ENCODE peak calls at places on chromosomes 1 and 21, in six cellular contexts. Z, G, B, V, I and T are unnamed samples.

GRCh38 chr21:21084179-21084578 is 86.0 kb downstream of the NCAM2 start:
- DNase-seq in B (no peak), Z (peak), V (peak), G (no peak), I (no peak), T (no peak)

GRCh38 chr1:94927405-94928175 is 680 bp upstream of the CNN3 start:
- DNase-seq in I (peak), G (peak), V (peak), B (no peak), Z (peak), T (peak)

GRCh38 chr1:1053022-1053421 is 21.1 kb downstream of the RNF223 start:
- DNase-seq in V (no peak), B (no peak), G (no peak), Z (no peak), I (no peak), T (no peak)

GRCh38 chr1:198465201-198466144 is 75.0 kb downstream of the ATP6V1G3 start:
- DNase-seq in B (no peak), G (no peak), Z (peak), V (peak), I (peak), T (peak)

GRCh38 chr1:24413350-24414163 is at the start of gene STPG1:
- DNase-seq in G (peak), Z (peak), I (peak), B (peak), V (peak), T (peak)

GRCh38 chr1:43069481-43070050 is 102.5 kb downstream of the EBNA1BP2 start:
- DNase-seq in I (no peak), Z (no peak), V (no peak), G (peak), B (no peak), T (peak)

GRCh38 chr21:37367301-37367757 is 756 bp downstream of the DYRK1A start:
- DNase-seq in G (no peak), V (no peak), Z (no peak), B (no peak), I (no peak), T (no peak)

GRCh38 chr1:230237805-230238204 is 170.8 kb downstream of the GALNT2 start:
- DNase-seq in G (no peak), V (no peak), I (no peak), Z (no peak), B (no peak), T (no peak)

GRCh38 chr1:37561794-37562132 is 5.0 kb downstream of the DNALI1 start:
- DNase-seq in Z (peak), B (peak), G (peak), I (no peak), V (peak), T (peak)

GRCh38 chr1:200963076-200963475 is 60.4 kb downstream of the KIF21B start:
- DNase-seq in Z (no peak), V (no peak), G (no peak), B (no peak), I (no peak), T (no peak)

GRCh38 chr1:159921700-159922498 is 3.4 kb downstream of the TAGLN2 start:
- DNase-seq in Z (peak), I (no peak), B (no peak), V (peak), G (no peak), T (no peak)

GRCh38 chr1:24864409-24864808 is 65.7 kb downstream of the RUNX3 start:
- DNase-seq in Z (no peak), B (no peak), V (peak), I (no peak), G (no peak), T (no peak)

GRCh38 chr1:15329481-15329815 is 80.2 kb upstream of the EFHD2 start:
- DNase-seq in B (no peak), G (no peak), I (no peak), V (no peak), Z (no peak), T (no peak)

GRCh38 chr1:32651461-32652073 is 559 bp downstream of the RBBP4 start:
- DNase-seq in G (no peak), Z (no peak), I (no peak), V (no peak), B (no peak), T (no peak)

GRCh38 chr1:119595606-119596005 is 52.5 kb downstream of the ZNF697 start:
- DNase-seq in V (no peak), Z (no peak), G (no peak), I (no peak), B (no peak), T (no peak)

GRCh38 chr1:78687315-78687714 is 37.7 kb downstream of the IFI44 start:
- DNase-seq in Z (no peak), G (no peak), I (no peak), V (no peak), B (no peak), T (no peak)

GRCh38 chr1:78688701-78689100 is 39.1 kb downstream of the IFI44 start:
- DNase-seq in V (peak), Z (peak), B (no peak), G (no peak), I (no peak), T (peak)

GRCh38 chr1:78690516-78690915 is 40.9 kb downstream of the IFI44 start:
- DNase-seq in B (no peak), V (no peak), G (no peak), Z (no peak), I (no peak), T (no peak)

GRCh38 chr1:78691995-78692747 is 42.5 kb downstream of the IFI44 start:
- DNase-seq in B (no peak), V (no peak), I (no peak), G (no peak), Z (peak), T (no peak)

GRCh38 chr1:78687914-78688313 is 38.3 kb downstream of the IFI44 start:
- DNase-seq in V (no peak), I (no peak), Z (peak), G (no peak), B (no peak), T (no peak)
- H2BK15ac ChIP-seq in V (no peak), I (no peak), Z (no peak), G (no peak), B (no peak), T (no peak)

GRCh38 chr1:243742814-243743213 is 107.2 kb downstream of the AKT3 start:
- DNase-seq in Z (peak), V (peak), I (no peak), G (no peak), B (no peak), T (no peak)
- H2BK15ac ChIP-seq in Z (no peak), V (no peak), I (no peak), G (no peak), B (no peak), T (no peak)

GRCh38 chr1:186578325-186579016 is 101.8 kb downstream of the PTGS2 start:
- DNase-seq in B (no peak), Z (no peak), I (no peak), V (no peak), G (no peak), T (no peak)

GRCh38 chr1:186577633-186578032 is 102.6 kb downstream of the PTGS2 start:
- DNase-seq in V (no peak), B (no peak), Z (no peak), I (no peak), G (no peak), T (no peak)

GRCh38 chr1:186577201-186577600 is 103.0 kb downstream of the PTGS2 start:
- DNase-seq in Z (no peak), G (no peak), B (no peak), I (no peak), V (no peak), T (no peak)

GRCh38 chr1:186572509-186572908 is 107.7 kb downstream of the PTGS2 start:
- DNase-seq in V (no peak), B (no peak), I (no peak), G (no peak), Z (no peak), T (no peak)

DNA sequence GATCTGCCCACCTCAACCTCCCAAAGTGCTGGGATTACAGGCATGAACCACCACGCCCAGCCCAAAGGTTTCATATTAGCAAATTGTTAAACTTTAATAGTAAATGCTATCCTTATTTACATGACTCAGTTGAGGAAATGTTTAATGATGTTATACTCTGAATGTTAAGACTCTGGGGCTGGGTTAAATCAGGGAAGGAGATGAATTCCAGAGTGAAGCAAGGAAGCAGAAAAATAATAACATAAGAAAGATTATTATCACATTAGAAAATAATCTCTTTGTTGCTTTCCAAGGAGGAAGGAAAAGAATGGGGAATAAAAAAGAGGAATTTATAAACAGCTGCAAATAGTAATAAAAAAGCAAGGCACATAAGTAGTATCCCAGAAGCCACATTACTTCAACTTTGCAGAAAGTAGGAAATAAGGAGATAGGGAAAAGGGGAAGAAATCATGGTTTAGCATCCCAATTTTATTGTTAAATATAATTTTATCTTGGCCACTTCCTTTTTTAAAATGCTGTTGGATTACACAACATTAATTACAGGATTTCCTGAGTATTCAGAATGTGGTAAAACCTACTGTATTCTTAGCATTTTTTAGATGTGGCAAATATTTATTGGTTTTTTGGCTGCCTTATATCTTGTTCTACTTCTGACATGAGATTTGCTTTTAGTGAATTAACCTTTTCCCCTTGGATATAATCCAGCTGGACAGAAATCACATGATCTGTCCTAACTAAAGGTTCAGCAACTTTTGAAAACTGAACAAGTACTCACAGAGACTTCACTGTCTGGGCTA is 105.1 kb downstream of the PTGS2 start:
- DNase-seq in V (peak), G (no peak), Z (no peak), B (no peak), I (no peak), T (no peak)
- H2BK15ac ChIP-seq in V (no peak), G (no peak), Z (no peak), B (no peak), I (no peak), T (no peak)

GRCh38 chr1:61388586-61388985 is 306.2 kb downstream of the NFIA start:
- DNase-seq in B (no peak), I (no peak), G (no peak), Z (peak), V (no peak), T (no peak)
- H2BK15ac ChIP-seq in B (no peak), I (no peak), G (no peak), Z (no peak), V (no peak), T (no peak)

GRCh38 chr1:238060046-238060445 is 169.3 kb upstream of the ZP4 start:
- DNase-seq in B (no peak), V (no peak), Z (no peak), G (no peak), I (no peak), T (peak)
- H2BK15ac ChIP-seq in B (no peak), V (no peak), Z (no peak), G (no peak), I (no peak), T (no peak)

GRCh38 chr1:18097206-18097605 is 10.4 kb upstream of the IGSF21 start:
- DNase-seq in I (no peak), B (no peak), V (no peak), Z (no peak), G (no peak), T (no peak)

GRCh38 chr1:18093646-18094045 is 14.0 kb upstream of the IGSF21 start:
- DNase-seq in B (no peak), I (no peak), Z (no peak), G (no peak), V (no peak), T (no peak)

GRCh38 chr1:18093193-18093592 is 14.4 kb upstream of the IGSF21 start:
- DNase-seq in B (no peak), V (no peak), I (no peak), G (no peak), Z (no peak), T (peak)

GRCh38 chr1:18091660-18092446 is 15.7 kb upstream of the IGSF21 start:
- DNase-seq in I (no peak), V (no peak), Z (peak), B (no peak), G (no peak), T (peak)

DNA sequence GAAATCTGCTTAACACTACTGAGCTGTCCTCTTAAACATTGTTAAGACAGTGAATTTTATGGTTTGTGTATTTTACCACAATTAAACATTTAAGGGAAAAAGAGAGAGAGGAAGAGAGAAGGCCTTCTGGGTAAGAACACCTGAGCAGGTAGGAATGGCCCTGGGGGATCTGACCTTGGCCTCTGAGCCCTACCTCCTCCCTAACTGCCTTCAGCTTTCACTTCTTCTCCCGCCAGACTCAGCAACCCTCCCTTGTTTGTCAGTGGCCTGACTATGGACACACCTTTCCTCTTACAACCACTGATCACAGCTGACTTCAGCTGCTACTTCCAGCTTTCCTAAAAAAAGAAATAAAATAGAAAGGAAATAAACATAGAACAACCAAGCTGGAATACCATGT is 13.5 kb upstream of the IGSF21 start:
- DNase-seq in I (no peak), B (no peak), V (no peak), Z (no peak), G (no peak), T (no peak)
- H2BK15ac ChIP-seq in I (no peak), B (no peak), V (no peak), Z (no peak), G (no peak), T (no peak)

DNA sequence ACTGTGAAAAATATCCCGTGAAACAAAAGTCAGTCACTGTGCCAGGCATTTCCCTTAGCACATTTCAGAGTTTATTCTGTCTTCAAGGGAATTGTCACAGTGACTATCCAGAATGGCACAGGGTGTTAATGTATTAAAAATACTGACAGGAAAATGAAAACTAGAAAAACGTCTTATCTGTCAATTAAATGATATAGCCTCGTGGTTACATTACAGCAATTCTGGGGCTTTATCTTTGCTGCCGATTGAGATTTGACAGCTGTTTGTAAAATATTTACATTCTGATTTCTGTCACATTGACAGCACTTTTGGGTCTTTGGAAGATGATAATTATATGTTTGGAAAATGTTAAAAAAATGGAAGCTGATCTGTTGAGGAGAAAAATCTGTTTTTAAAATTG is 250.0 kb downstream of the CHRM3 start:
- DNase-seq in Z (no peak), I (no peak), B (no peak), V (no peak), G (no peak), T (no peak)
- H2BK15ac ChIP-seq in Z (no peak), I (no peak), B (no peak), V (no peak), G (no peak), T (no peak)

GRCh38 chr1:6125366-6125765 is 54.8 kb downstream of the CHD5 start:
- DNase-seq in G (no peak), B (no peak), V (no peak), I (no peak), Z (no peak), T (no peak)

GRCh38 chr1:6124746-6125365 is 55.3 kb downstream of the CHD5 start:
- DNase-seq in G (no peak), B (no peak), V (no peak), I (no peak), Z (no peak), T (no peak)

GRCh38 chr1:6126028-6126427 is 54.1 kb downstream of the CHD5 start:
- DNase-seq in V (no peak), Z (no peak), G (no peak), I (no peak), B (no peak), T (no peak)

GRCh38 chr1:6127587-6128163 is 52.4 kb downstream of the CHD5 start:
- DNase-seq in B (peak), V (no peak), I (peak), G (peak), Z (peak), T (peak)

DNA sequence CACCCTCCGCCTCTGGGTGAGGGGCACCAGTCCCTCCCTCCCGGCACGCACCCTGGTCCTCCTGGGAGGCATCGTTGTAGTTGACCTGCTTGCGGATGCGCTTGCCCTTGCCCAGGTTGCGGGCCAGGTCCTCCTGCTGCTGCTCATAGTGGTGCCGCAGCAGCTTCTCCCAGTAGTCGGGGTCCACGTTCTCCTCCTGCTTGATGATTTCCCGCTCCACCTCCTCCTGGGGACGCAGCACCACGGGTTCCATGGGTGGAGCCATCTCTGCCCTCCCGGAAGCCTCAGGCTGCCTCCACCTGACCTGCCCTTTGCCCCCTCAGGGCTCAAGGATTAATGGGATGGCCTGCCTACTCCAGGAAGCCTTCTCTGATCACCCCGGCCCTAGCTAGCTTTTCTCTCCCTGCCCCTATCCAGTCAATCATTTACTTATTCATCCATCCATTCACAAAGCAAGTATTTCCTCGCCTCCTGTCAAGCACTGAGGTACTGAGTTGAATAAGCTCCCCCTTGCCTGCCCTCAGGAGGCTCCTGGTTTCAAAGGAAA is 53.5 kb downstream of the CHD5 start:
- DNase-seq in G (no peak), B (no peak), I (no peak), V (no peak), Z (no peak), T (no peak)
- H2BK15ac ChIP-seq in G (no peak), B (no peak), I (peak), V (no peak), Z (no peak), T (no peak)

GRCh38 chr1:151718666-151719065 is 2.1 kb upstream of the CELF3 start:
- DNase-seq in V (no peak), Z (no peak), B (no peak), G (no peak), I (no peak), T (no peak)

GRCh38 chr1:151720974-151721787 is at the start of gene RIIAD1:
- DNase-seq in B (no peak), I (peak), G (peak), Z (no peak), V (peak), T (peak)

GRCh38 chr1:151721788-151722510 is 627 bp downstream of the RIIAD1 start:
- DNase-seq in Z (peak), V (no peak), G (no peak), B (no peak), I (no peak), T (no peak)

GRCh38 chr1:151718011-151718431 is 1.4 kb upstream of the CELF3 start:
- DNase-seq in B (no peak), I (no peak), Z (no peak), G (no peak), V (no peak), T (no peak)

DNA sequence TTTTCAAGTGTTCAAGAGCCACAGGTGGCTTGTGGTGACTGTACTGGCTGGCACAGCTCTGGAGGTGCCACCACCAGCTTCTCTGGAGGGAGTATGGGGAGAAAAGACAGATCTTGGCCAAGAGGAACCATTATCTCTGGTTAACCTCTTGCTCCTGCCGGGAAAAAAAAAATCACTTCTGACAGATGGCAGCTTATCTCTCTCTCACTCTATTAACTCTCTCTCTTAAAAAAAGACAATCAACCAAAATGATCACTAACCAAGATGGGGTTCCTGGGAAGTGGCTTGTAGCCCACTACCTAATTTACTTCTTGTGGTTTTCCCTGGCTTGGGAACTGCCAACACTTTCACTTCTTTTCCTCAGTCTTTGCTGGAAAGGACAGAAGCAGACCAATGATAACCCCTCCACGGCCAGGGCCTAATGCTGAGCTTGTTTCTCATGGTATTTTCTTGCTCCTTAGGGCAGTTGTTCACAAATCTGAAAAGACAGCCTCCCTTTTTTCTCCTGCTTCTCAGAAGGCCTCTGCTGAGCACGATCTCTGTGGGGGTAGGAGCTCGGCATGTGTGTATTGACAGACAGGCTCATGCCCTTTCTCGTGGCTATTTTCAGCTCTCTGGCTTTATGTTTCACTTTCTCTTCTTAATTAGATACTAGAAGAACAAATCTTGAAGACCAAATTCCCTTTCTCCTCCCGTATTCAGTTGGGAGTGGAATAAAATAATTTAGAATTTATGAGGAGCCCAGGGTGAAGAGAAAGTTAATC is 950 bp upstream of the RIIAD1 start:
- DNase-seq in Z (peak), B (no peak), G (no peak), I (no peak), V (peak), T (no peak)
- H2BK15ac ChIP-seq in Z (no peak), B (no peak), G (no peak), I (no peak), V (no peak), T (no peak)

GRCh38 chr1:210213335-210213734 is 19.3 kb upstream of the SERTAD4 start:
- DNase-seq in I (no peak), V (no peak), Z (no peak), G (no peak), B (no peak), T (no peak)
- H2BK15ac ChIP-seq in I (no peak), V (no peak), Z (no peak), G (no peak), B (no peak), T (no peak)